ENCODE peak calls at places on chromosomes 3 and 15, in six cellular contexts. Q is HFFc6, H is cerebellar nuclear complex, Y is SJCRH30, I is GM23338, E is SW480. P is an unnamed sample.

GRCh38 chr3:45881031-45882022 is 5.0 kb upstream of the CCR9 start:
- DNase-seq in Q (peak), H (no peak), Y (no peak), I (no peak), E (no peak), P (no peak)

GRCh38 chr15:98154863-98155262 is 194.4 kb downstream of the ARRDC4 start:
- DNase-seq in Q (peak), H (no peak), Y (no peak), I (no peak), E (no peak), P (peak)

GRCh38 chr15:27686376-27686775 is 412.7 kb downstream of the OCA2 start:
- DNase-seq in Q (no peak), H (no peak), Y (no peak), I (no peak), E (no peak), P (no peak)

GRCh38 chr3:79361748-79362378 is 405.9 kb downstream of the ROBO1 start:
- DNase-seq in Q (peak), H (no peak), Y (no peak), I (peak), E (peak), P (peak)

GRCh38 chr15:87755226-87755625 is 501.3 kb downstream of the NTRK3 start:
- DNase-seq in Q (peak), H (no peak), Y (no peak), I (no peak), E (no peak), P (no peak)

GRCh38 chr15:62849316-62850129 is 193.0 kb upstream of the TPM1 start:
- DNase-seq in Q (no peak), H (no peak), Y (no peak), I (peak), E (no peak), P (no peak)

GRCh38 chr3:73294532-73294931 is 233.1 kb downstream of the EBLN2 start:
- DNase-seq in Q (no peak), H (no peak), Y (peak), I (peak), E (peak), P (no peak)

GRCh38 chr15:77016321-77016695 is 21.4 kb downstream of the PSTPIP1 start:
- DNase-seq in Q (no peak), H (no peak), Y (peak), I (no peak), E (no peak), P (no peak)

GRCh38 chr3:96027718-96028117 is 786.7 kb upstream of the EPHA6 start:
- DNase-seq in Q (no peak), H (no peak), Y (no peak), I (no peak), E (no peak), P (no peak)

GRCh38 chr15:39591141-39591895 is 10.4 kb downstream of the THBS1 start:
- DNase-seq in Q (peak), H (no peak), Y (no peak), I (no peak), E (no peak), P (no peak)

GRCh38 chr3:73405000-73405399 is 219.7 kb downstream of the PDZRN3 start:
- DNase-seq in Q (no peak), H (no peak), Y (no peak), I (no peak), E (no peak), P (no peak)

GRCh38 chr15:57298843-57299550 is 77.3 kb upstream of the CGNL1 start:
- DNase-seq in Q (no peak), H (no peak), Y (peak), I (no peak), E (no peak), P (no peak)

GRCh38 chr3:104133004-104133403 is 1233.7 kb upstream of the ALCAM start:
- DNase-seq in Q (no peak), H (no peak), Y (no peak), I (no peak), E (no peak), P (no peak)

GRCh38 chr3:36393563-36393962 is 13.3 kb downstream of the STAC start:
- DNase-seq in Q (no peak), H (no peak), Y (no peak), I (no peak), E (no peak), P (no peak)

GRCh38 chr15:96474274-96474673 is 143.8 kb downstream of the NR2F2 start:
- DNase-seq in Q (no peak), H (no peak), Y (no peak), I (no peak), E (peak), P (peak)

GRCh38 chr15:92061511-92062200 is 208.1 kb downstream of the SLCO3A1 start:
- DNase-seq in Q (no peak), H (no peak), Y (no peak), I (no peak), E (no peak), P (no peak)

GRCh38 chr3:42031808-42032475 is 59.2 kb upstream of the TRAK1 start:
- DNase-seq in Q (peak), H (no peak), Y (no peak), I (peak), E (no peak), P (no peak)

GRCh38 chr3:160586679-160587078 is 21.3 kb upstream of the KPNA4 start:
- DNase-seq in Q (no peak), H (no peak), Y (no peak), I (no peak), E (no peak), P (no peak)

GRCh38 chr15:69388259-69388658 is 25.9 kb upstream of the KIF23 start:
- DNase-seq in Q (peak), H (no peak), Y (no peak), I (no peak), E (no peak), P (no peak)

GRCh38 chr15:73287019-73287418 is 81.7 kb downstream of the HCN4 start:
- DNase-seq in Q (no peak), H (no peak), Y (no peak), I (no peak), E (no peak), P (no peak)

GRCh38 chr3:187836848-187837770 is 91.8 kb upstream of the BCL6 start:
- DNase-seq in Q (peak), H (peak), Y (peak), I (no peak), E (no peak), P (no peak)

GRCh38 chr3:89380006-89380405 is 272.6 kb downstream of the EPHA3 start:
- DNase-seq in Q (no peak), H (no peak), Y (no peak), I (no peak), E (peak), P (no peak)

GRCh38 chr3:196942915-196943277 is 568 bp upstream of the NCBP2 start:
- DNase-seq in Q (no peak), H (no peak), Y (no peak), I (peak), E (no peak), P (peak)